ENCODE peak calls at places on chromosome X, in nine cellular contexts. F, T, D, V, N, S, A, P and C are unnamed samples. For H3K9me3 and H3K27me3, the result is how much of the 10 kb centered on the place peaks cover.

GRCh38 chrX:53262189-53262917 is 19.0 kb downstream of the IQSEC2 start:
- DNase-seq in F (no peak), T (no peak), D (no peak), V (no peak), N (no peak), S (peak), A (no peak), P (no peak), C (no peak)

GRCh38 chrX:78687586-78687985 is 28.5 kb upstream of the RTL3 start:
- DNase-seq in F (no peak), T (no peak), D (no peak), V (no peak), N (no peak), S (no peak), A (no peak), P (no peak), C (no peak)

GRCh38 chrX:53882331-53882730 is 161.9 kb downstream of the PHF8 start:
- DNase-seq in F (peak), T (no peak), D (no peak), V (peak), N (no peak), S (peak), A (no peak), P (peak), C (no peak)

GRCh38 chrX:70755850-70756249 is 152.7 kb downstream of the TEX11 start:
- DNase-seq in F (no peak), T (no peak), D (peak), V (no peak), N (no peak), S (no peak), A (peak), P (no peak), C (peak)

GRCh38 chrX:153628665-153629064 is 18.3 kb upstream of the DUSP9 start:
- DNase-seq in F (no peak), T (no peak), D (no peak), V (no peak), N (no peak), S (no peak), A (no peak), P (no peak), C (no peak)

GRCh38 chrX:141220342-141221008 is 21.8 kb downstream of the SPANXC start:
- DNase-seq in F (peak), T (no peak), D (no peak), V (peak), N (no peak), S (peak), A (no peak), P (peak), C (no peak)

GRCh38 chrX:148672526-148672925 is 172.1 kb downstream of the AFF2 start:
- DNase-seq in F (no peak), T (no peak), D (no peak), V (no peak), N (no peak), S (no peak), A (no peak), P (no peak), C (no peak)

GRCh38 chrX:67614414-67614813 is 70.6 kb downstream of the AR start:
- DNase-seq in F (peak), T (no peak), D (no peak), V (peak), N (no peak), S (peak), A (no peak), P (peak), C (no peak)

GRCh38 chrX:41259516-41259915 is 74.4 kb upstream of the DDX3X start:
- DNase-seq in F (no peak), T (no peak), D (peak), V (peak), N (no peak), S (no peak), A (no peak), P (no peak), C (no peak)

GRCh38 chrX:38806054-38806389 is 4.8 kb downstream of the MID1IP1 start:
- DNase-seq in F (no peak), T (no peak), D (no peak), V (no peak), N (no peak), S (no peak), A (peak), P (peak), C (no peak)

GRCh38 chrX:101482296-101482695 is 3.0 kb upstream of the ARMCX4 start:
- DNase-seq in F (peak), T (no peak), D (no peak), V (peak), N (no peak), S (no peak), A (no peak), P (peak), C (no peak)

GRCh38 chrX:30653415-30654131 is at the start of gene GK:
- DNase-seq in F (peak), T (no peak), D (peak), V (peak), N (peak), S (peak), A (peak), P (peak), C (no peak)

GRCh38 chrX:41145920-41146608 is 60.8 kb downstream of the USP9X start:
- DNase-seq in F (peak), T (peak), D (no peak), V (peak), N (no peak), S (peak), A (no peak), P (peak), C (no peak)

GRCh38 chrX:39398215-39398972 is 597.1 kb downstream of the MID1IP1 start:
- DNase-seq in F (no peak), T (no peak), D (no peak), V (no peak), N (no peak), S (no peak), A (no peak), P (no peak), C (no peak)

GRCh38 chrX:112851806-112852205 is 11.2 kb upstream of the AMOT start:
- DNase-seq in F (peak), T (no peak), D (no peak), V (peak), N (no peak), S (no peak), A (no peak), P (peak), C (no peak)

GRCh38 chrX:9622128-9622527 is 143.5 kb downstream of the GPR143 start:
- DNase-seq in F (no peak), T (no peak), D (no peak), V (no peak), N (no peak), S (no peak), A (no peak), P (no peak), C (no peak)
- H3K9ac ChIP-seq in F (no peak), T (no peak), D (no peak), V (no peak), N (no peak), S (no peak), A (no peak), P (no peak), C (no peak)

GRCh38 chrX:65673857-65674350 is 6.5 kb downstream of the MSN start:
- DNase-seq in F (no peak), T (no peak), D (no peak), V (no peak), N (no peak), S (no peak), A (no peak), P (peak), C (no peak)

GRCh38 chrX:65671286-65671685 is 3.8 kb downstream of the MSN start:
- DNase-seq in F (no peak), T (no peak), D (no peak), V (no peak), N (no peak), S (no peak), A (no peak), P (no peak), C (no peak)

GRCh38 chrX:65671966-65672365 is 4.5 kb downstream of the MSN start:
- DNase-seq in F (peak), T (no peak), D (no peak), V (no peak), N (no peak), S (no peak), A (no peak), P (peak), C (no peak)

GRCh38 chrX:65677954-65678469 is 10.6 kb downstream of the MSN start:
- DNase-seq in F (peak), T (peak), D (no peak), V (peak), N (no peak), S (peak), A (no peak), P (peak), C (no peak)

DNA sequence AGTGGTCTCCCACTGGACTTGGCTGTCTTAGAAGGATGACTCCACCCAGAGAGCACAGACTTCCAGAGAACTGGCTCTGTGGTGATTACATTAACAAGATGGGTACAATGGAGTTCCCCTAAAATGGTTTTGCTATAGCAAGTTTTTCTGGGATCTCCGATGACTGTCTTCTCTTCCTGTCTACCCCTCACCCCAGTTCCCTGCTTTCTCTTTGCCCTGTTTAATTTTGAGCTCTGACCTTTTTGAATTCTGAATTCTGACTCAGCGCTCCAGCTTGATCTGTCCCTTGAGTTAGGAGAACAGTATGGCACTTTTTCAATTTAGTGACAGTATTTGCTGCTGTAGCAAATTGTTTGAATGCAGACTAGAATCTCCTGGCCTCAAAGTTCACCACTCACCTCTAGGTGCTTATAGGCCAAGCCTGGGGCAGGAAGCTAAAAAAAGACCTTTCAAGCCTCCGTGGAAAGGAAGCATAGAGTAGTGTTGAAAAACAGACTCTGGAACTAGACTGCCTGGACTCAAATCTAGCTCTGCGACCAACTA is 7.0 kb downstream of the MSN start:
- DNase-seq in F (peak), T (no peak), D (no peak), V (peak), N (no peak), S (no peak), A (no peak), P (no peak), C (no peak)
- H3K9me3 ChIP-seq in F (under half), T (under half), D (under half), V (under half), N (under half), S (under half), A (under half), P (under half), C (under half)

GRCh38 chrX:17826609-17827496 is 34.2 kb downstream of the RAI2 start:
- DNase-seq in F (no peak), T (no peak), D (no peak), V (no peak), N (no peak), S (peak), A (no peak), P (no peak), C (no peak)

GRCh38 chrX:17818729-17819128 is 42.4 kb downstream of the RAI2 start:
- DNase-seq in F (no peak), T (no peak), D (no peak), V (no peak), N (no peak), S (no peak), A (no peak), P (no peak), C (no peak)

GRCh38 chrX:17824980-17825379 is 36.1 kb downstream of the RAI2 start:
- DNase-seq in F (no peak), T (no peak), D (no peak), V (no peak), N (no peak), S (no peak), A (no peak), P (no peak), C (no peak)

GRCh38 chrX:17817242-17817641 is 43.9 kb downstream of the RAI2 start:
- DNase-seq in F (no peak), T (no peak), D (no peak), V (no peak), N (no peak), S (no peak), A (no peak), P (no peak), C (no peak)

GRCh38 chrX:17822351-17822750 is 38.7 kb downstream of the RAI2 start:
- DNase-seq in F (no peak), T (no peak), D (no peak), V (no peak), N (no peak), S (no peak), A (no peak), P (peak), C (no peak)
- H3K27me3 ChIP-seq in F (under half), T (under half), D (under half), V (under half), N (under half), S (under half), A (under half), P (under half), C (under half)

GRCh38 chrX:84729809-84730208 is 227.6 kb upstream of the HDX start:
- DNase-seq in F (peak), T (no peak), D (peak), V (peak), N (peak), S (peak), A (peak), P (peak), C (peak)
- H3K9ac ChIP-seq in F (peak), T (no peak), D (no peak), V (no peak), N (no peak), S (no peak), A (no peak), P (no peak), C (no peak)

GRCh38 chrX:143027262-143027661 is 1.5 kb downstream of the SPANXN4 start:
- DNase-seq in F (no peak), T (no peak), D (no peak), V (no peak), N (no peak), S (no peak), A (no peak), P (no peak), C (no peak)
- H3K9me3 ChIP-seq in F (under half), T (under half), D (under half), V (under half), N (under half), S (under half), A (under half), P (under half), C (under half)

DNA sequence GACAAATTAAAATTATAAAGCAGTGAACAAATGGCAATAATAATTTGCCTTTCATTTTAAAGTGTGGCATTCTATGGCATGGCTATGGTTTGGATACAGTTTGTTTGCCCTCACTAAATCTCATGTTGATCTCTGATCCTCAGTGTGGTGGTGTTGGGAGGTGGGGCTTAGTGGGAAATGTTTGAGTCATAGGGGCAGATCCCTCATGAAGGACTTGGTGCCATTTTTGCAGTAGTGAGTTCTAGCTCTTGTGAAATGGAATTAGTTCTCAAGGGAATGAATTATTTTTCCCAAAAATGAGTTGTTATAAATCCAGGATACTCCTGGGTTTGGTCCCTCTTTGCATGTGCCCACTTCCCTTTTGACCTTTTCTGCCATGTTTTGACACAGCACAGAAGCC is 181.4 kb downstream of the AMELX start:
- DNase-seq in F (no peak), T (no peak), D (no peak), V (no peak), N (no peak), S (no peak), A (no peak), P (no peak), C (no peak)
- H3K27me3 ChIP-seq in F (under half), T (under half), D (under half), V (under half), N (under half), S (under half), A (under half), P (under half), C (under half)